ENCODE peak calls at places on chromosomes 3 and 15, in nine cellular contexts. N, Q, M, Z, C, U, Y, E and F are unnamed samples.

GRCh38 chr3:152524198-152525140 is 255.7 kb downstream of the MBNL1 start:
- DNase-seq in C (no peak), M (no peak), E (peak; percentile 33), Q (peak; percentile 33), Z (peak; percentile 25), U (peak; percentile 76), Y (peak; percentile 38), N (peak; percentile 69), F (peak; percentile 58)

GRCh38 chr3:177057768-177058167 is 139.5 kb downstream of the TBL1XR1 start:
- DNase-seq in Q (no peak), M (peak; percentile 60), E (no peak), Z (peak; percentile 22), Y (no peak), N (no peak), U (no peak), C (no peak), F (no peak)

GRCh38 chr3:72754582-72754981 is 93.7 kb downstream of the SHQ1 start:
- DNase-seq in E (no peak), Q (no peak), Z (no peak), C (no peak), N (no peak), Y (no peak), U (no peak), M (no peak), F (no peak)

GRCh38 chr3:45819543-45819942 is 22.4 kb downstream of the LZTFL1 start:
- DNase-seq in Z (no peak), N (no peak), M (no peak), E (no peak), Q (no peak), U (no peak), Y (no peak), C (no peak), F (no peak)

GRCh38 chr3:124032351-124032880 is 40.5 kb upstream of the ROPN1 start:
- DNase-seq in C (peak; percentile 44), N (peak; percentile 3), U (peak; percentile 74), E (no peak), Y (peak; percentile 36), M (no peak), Z (no peak), Q (no peak), F (peak; percentile 73)

GRCh38 chr3:158094235-158094916 is 11.8 kb downstream of the SHOX2 start:
- DNase-seq in E (no peak), C (peak; percentile 25), U (peak; percentile 40), M (no peak), N (no peak), Y (no peak), Z (no peak), Q (no peak), F (no peak)

GRCh38 chr3:173778246-173778645 is 380.7 kb downstream of the NLGN1 start:
- DNase-seq in Z (no peak), N (no peak), E (no peak), Q (no peak), M (no peak), Y (no peak), C (no peak), U (no peak), F (no peak)

GRCh38 chr15:80934761-80935221 is 54.8 kb downstream of the MESD start:
- DNase-seq in Y (no peak), N (peak; percentile 68), U (no peak), Z (no peak), M (no peak), E (no peak), Q (no peak), C (no peak), F (no peak)

GRCh38 chr15:52098328-52098727 is 14.2 kb downstream of the BCL2L10 start:
- DNase-seq in M (no peak), Y (no peak), E (no peak), U (no peak), Q (no peak), C (no peak), N (peak; percentile 35), Z (no peak), F (no peak)

GRCh38 chr15:51736069-51736468 is 1.4 kb downstream of the LYSMD2 start:
- DNase-seq in C (no peak), M (peak; percentile 74), Z (no peak), E (no peak), U (no peak), Q (no peak), N (peak; percentile 38), Y (no peak), F (no peak)

GRCh38 chr15:66840615-66841014 is 138.6 kb downstream of the SMAD6 start:
- DNase-seq in N (peak; percentile 46), Q (no peak), Z (no peak), C (no peak), Y (no peak), M (no peak), E (no peak), U (no peak), F (no peak)

GRCh38 chr3:148756306-148756705 is 58.6 kb downstream of the AGTR1 start:
- DNase-seq in Q (no peak), Z (no peak), E (no peak), N (no peak), M (no peak), C (no peak), Y (no peak), U (no peak), F (no peak)

GRCh38 chr15:65184305-65184943 is 718 bp downstream of the CLPX start:
- DNase-seq in Y (peak; percentile 73), Q (peak; percentile 58), Z (peak; percentile 34), E (no peak), M (no peak), C (peak; percentile 76), N (peak; percentile 84), U (peak; percentile 76), F (peak; percentile 79)

GRCh38 chr15:32842081-32842480 is 124.3 kb downstream of the GREM1 start:
- DNase-seq in Z (no peak), M (no peak), N (no peak), Q (no peak), Y (no peak), C (no peak), U (no peak), E (no peak), F (no peak)

GRCh38 chr15:98529205-98530145 is 118.9 kb upstream of the IGF1R start:
- DNase-seq in E (no peak), N (no peak), M (no peak), U (no peak), C (no peak), Y (no peak), Z (no peak), Q (no peak), F (no peak)

GRCh38 chr3:24387493-24387892 is 107.2 kb downstream of the THRB start:
- DNase-seq in U (no peak), E (no peak), Z (no peak), C (no peak), M (no peak), N (no peak), Y (no peak), Q (no peak), F (no peak)

GRCh38 chr15:63628123-63628822 is 31.1 kb downstream of the FBXL22 start:
- DNase-seq in U (no peak), M (no peak), E (no peak), Q (no peak), C (no peak), N (no peak), Z (no peak), Y (no peak), F (no peak)
- H3K36me3 ChIP-seq in U (no peaks in the 10 kb centered on the region), M (peaks cover 11% of the 10 kb centered on the region), E (peaks cover 10% of the 10 kb centered on the region), Q (peaks cover 100% of the 10 kb centered on the region), C (peaks cover 9% of the 10 kb centered on the region), N (peaks cover 78% of the 10 kb centered on the region), Z (peaks cover 65% of the 10 kb centered on the region), Y (peaks cover 6% of the 10 kb centered on the region), F (peaks cover 56% of the 10 kb centered on the region)

GRCh38 chr3:97713634-97714033 is 50.9 kb upstream of the ARL6 start:
- DNase-seq in C (no peak), Z (no peak), Q (no peak), E (no peak), Y (no peak), N (no peak), U (no peak), M (no peak), F (no peak)
- H3K36me3 ChIP-seq in C (no peaks in the 10 kb centered on the region), Z (no peaks in the 10 kb centered on the region), Q (no peaks in the 10 kb centered on the region), E (no peaks in the 10 kb centered on the region), Y (no peaks in the 10 kb centered on the region), N (no peaks in the 10 kb centered on the region), U (no peaks in the 10 kb centered on the region), M (no peaks in the 10 kb centered on the region), F (no peaks in the 10 kb centered on the region)

DNA sequence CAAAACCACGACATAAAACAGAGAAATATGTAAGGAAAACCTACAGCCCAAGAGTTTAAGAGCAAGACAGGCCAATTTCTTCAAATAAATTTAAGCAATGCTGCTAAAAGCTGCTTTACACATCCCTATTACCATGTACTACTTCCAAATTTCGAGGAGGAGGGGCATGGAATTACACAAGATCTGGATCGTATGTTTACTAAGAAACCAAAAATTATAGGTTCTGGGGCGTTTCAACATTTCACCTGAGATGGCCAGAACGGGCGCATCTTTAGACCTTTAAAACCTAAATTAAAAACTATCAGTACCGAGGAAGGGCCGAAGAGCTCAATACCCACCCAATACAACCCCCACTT is 656 bp upstream of the NR2C2 start:
- DNase-seq in M (no peak), Z (no peak), Y (no peak), U (no peak), Q (no peak), N (no peak), E (no peak), C (no peak), F (no peak)
- H3K36me3 ChIP-seq in M (no peaks in the 10 kb centered on the region), Z (peaks cover 12% of the 10 kb centered on the region), Y (no peaks in the 10 kb centered on the region), U (no peaks in the 10 kb centered on the region), Q (peaks cover 28% of the 10 kb centered on the region), N (peaks cover 37% of the 10 kb centered on the region), E (peaks cover 2% of the 10 kb centered on the region), C (peaks cover 3% of the 10 kb centered on the region), F (peaks cover 22% of the 10 kb centered on the region)

GRCh38 chr3:9433884-9434521 is 36.6 kb downstream of the SETD5 start:
- DNase-seq in Q (no peak), E (no peak), Y (no peak), N (no peak), C (no peak), U (no peak), M (no peak), Z (no peak), F (no peak)
- H3K36me3 ChIP-seq in Q (peaks cover 100% of the 10 kb centered on the region), E (peaks cover 73% of the 10 kb centered on the region), Y (peaks cover 4% of the 10 kb centered on the region), N (peaks cover 97% of the 10 kb centered on the region), C (peaks cover 12% of the 10 kb centered on the region), U (no peaks in the 10 kb centered on the region), M (peaks cover 19% of the 10 kb centered on the region), Z (peaks cover 68% of the 10 kb centered on the region), F (peaks cover 98% of the 10 kb centered on the region)

GRCh38 chr15:101646652-101647051 is 5.5 kb downstream of the TM2D3 start:
- DNase-seq in E (no peak), Z (no peak), U (peak; percentile 56), Y (no peak), Q (no peak), C (no peak), M (no peak), N (no peak), F (no peak)
- H3K36me3 ChIP-seq in E (peaks cover 42% of the 10 kb centered on the region), Z (peaks cover 42% of the 10 kb centered on the region), U (no peaks in the 10 kb centered on the region), Y (no peaks in the 10 kb centered on the region), Q (peaks cover 72% of the 10 kb centered on the region), C (peaks cover 5% of the 10 kb centered on the region), M (peaks cover 4% of the 10 kb centered on the region), N (peaks cover 80% of the 10 kb centered on the region), F (peaks cover 55% of the 10 kb centered on the region)